ENCODE peak calls at places on chromosomes 6 and 20, in five cellular contexts. E is tibial nerve, J is pancreas, C is tibial artery, T is adrenal gland. N is an unnamed sample.

GRCh38 chr6:157760589-157761330 is 62.3 kb upstream of the SNX9 start:
- DNase-seq in J (no peak), E (no peak), T (no peak), C (no peak), N (peak)

GRCh38 chr6:30816791-30817739 is 67.3 kb upstream of the DDR1 start:
- DNase-seq in E (no peak), J (no peak), C (no peak), T (no peak), N (no peak)

GRCh38 chr20:61940491-61940890 is 125.2 kb downstream of the TAF4 start:
- DNase-seq in T (no peak), E (no peak), C (no peak), J (no peak), N (no peak)

GRCh38 chr6:107578642-107579332 is 88.9 kb downstream of the SOBP start:
- DNase-seq in T (no peak), E (no peak), C (no peak), J (no peak), N (no peak)

GRCh38 chr6:88839280-88839679 is 124.1 kb downstream of the RNGTT start:
- DNase-seq in J (no peak), C (no peak), E (no peak), T (no peak), N (no peak)

GRCh38 chr20:57973886-57974285 is 254.6 kb downstream of the ANKRD60 start:
- DNase-seq in C (no peak), J (no peak), T (no peak), E (no peak), N (no peak)

GRCh38 chr6:157557541-157557940 is 176.6 kb downstream of the ZDHHC14 start:
- DNase-seq in T (no peak), C (no peak), J (no peak), E (no peak), N (no peak)

GRCh38 chr6:71513036-71513435 is 224.4 kb downstream of the OGFRL1 start:
- DNase-seq in T (no peak), E (no peak), J (no peak), C (no peak), N (no peak)

GRCh38 chr6:5398530-5398929 is 137.2 kb downstream of the FARS2 start:
- DNase-seq in J (no peak), T (no peak), E (no peak), C (no peak), N (no peak)

GRCh38 chr20:46544576-46544975 is 5.9 kb downstream of the OCSTAMP start:
- DNase-seq in E (no peak), C (no peak), J (no peak), T (no peak), N (no peak)

GRCh38 chr6:89351632-89352328 is 742 bp downstream of the UBE2J1 start:
- DNase-seq in T (no peak), J (no peak), C (no peak), E (no peak), N (no peak)

GRCh38 chr6:14396826-14397517 is 279.4 kb downstream of the CD83 start:
- DNase-seq in J (no peak), C (no peak), T (no peak), E (no peak), N (no peak)

GRCh38 chr20:39785252-39785917 is 823.2 kb downstream of the DHX35 start:
- DNase-seq in J (no peak), E (no peak), C (no peak), T (peak), N (no peak)

GRCh38 chr6:105894556-105894955 is 191.6 kb upstream of the PRDM1 start:
- DNase-seq in C (no peak), E (no peak), J (no peak), T (no peak), N (no peak)

GRCh38 chr6:105898286-105898685 is 187.8 kb upstream of the PRDM1 start:
- DNase-seq in J (no peak), C (no peak), T (no peak), E (no peak), N (no peak)

GRCh38 chr6:105897131-105897530 is 189.0 kb upstream of the PRDM1 start:
- DNase-seq in T (no peak), E (no peak), C (no peak), J (no peak), N (no peak)

GRCh38 chr6:105896821-105897095 is 189.4 kb upstream of the PRDM1 start:
- DNase-seq in J (no peak), T (no peak), C (no peak), E (no peak), N (no peak)

DNA sequence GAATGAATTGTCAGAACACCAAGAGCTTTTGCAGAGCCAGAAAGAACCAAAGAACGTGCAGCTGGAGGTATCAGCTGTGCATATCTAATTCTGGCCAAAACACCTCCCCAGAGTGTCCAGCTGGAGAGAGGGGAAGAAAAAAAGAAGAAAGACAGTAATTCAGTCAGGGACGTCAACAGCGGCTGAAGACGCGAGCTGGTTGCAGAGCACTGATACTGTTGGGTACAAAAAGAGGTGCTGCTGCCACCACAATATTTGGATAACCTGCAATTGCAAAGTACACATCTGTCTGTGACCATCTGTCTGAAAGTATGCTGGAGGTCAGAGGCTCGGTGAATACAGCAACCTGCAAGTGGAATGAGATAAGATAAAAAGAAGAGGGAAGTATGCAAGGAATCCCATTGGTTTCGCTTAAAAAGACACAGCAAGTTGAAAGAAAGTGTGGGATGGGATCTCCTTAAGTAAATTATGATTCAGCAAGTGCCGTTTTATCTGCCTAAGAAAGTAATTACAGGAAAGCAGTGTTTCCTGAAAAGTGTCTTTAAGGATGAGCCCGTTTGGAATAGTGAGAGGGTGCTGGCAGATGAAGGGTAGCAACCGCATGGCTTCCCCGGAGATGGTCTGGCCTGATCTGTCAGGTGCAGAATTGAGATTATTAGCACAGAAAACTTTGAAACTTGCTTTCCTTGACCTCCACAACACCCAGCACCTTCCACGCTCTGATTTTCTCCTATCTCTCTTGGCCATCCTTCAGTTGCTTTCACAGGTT is 189.9 kb upstream of the PRDM1 start:
- DNase-seq in C (no peak), E (peak), J (no peak), T (no peak), N (no peak)
- H3K27ac ChIP-seq in C (no peak), E (no peak), J (no peak), T (no peak), N (no peak)

DNA sequence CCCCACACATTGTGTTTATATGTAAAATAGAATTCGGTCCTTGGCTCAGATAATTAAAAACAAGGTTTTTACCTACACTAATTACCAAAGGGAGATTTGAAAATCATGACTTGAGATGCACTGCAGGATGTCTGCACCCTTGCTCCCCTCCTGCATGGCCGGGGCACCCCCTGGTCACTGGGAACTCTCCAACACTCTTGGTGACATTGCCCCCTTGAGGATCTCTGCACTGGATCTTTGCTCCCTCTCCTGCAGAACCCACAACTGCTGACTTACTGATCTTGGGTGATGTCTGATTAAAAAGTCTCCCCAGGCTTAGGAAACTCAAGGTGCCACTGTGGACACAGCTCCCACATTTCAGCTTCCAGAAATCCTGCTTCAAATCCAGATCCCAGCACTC is 17.1 kb upstream of the CSNK2A1 start:
- DNase-seq in J (no peak), T (no peak), C (no peak), E (no peak), N (no peak)
- TF ChIP-seq CTCF in J (no peak), T (no peak), C (no peak), E (no peak), N (no peak)

GRCh38 chr20:9831032-9831431 is 7.8 kb downstream of the PAK5 start:
- DNase-seq in J (no peak), E (no peak), C (no peak), T (no peak), N (no peak)

GRCh38 chr20:9835302-9835701 is 3.6 kb downstream of the PAK5 start:
- DNase-seq in E (no peak), C (no peak), T (no peak), J (no peak), N (no peak)

GRCh38 chr20:9829835-9830234 is 9.0 kb downstream of the PAK5 start:
- DNase-seq in C (no peak), E (no peak), T (no peak), J (no peak), N (no peak)
- H3K27ac ChIP-seq in C (no peak), E (no peak), T (no peak), J (no peak), N (no peak)

GRCh38 chr20:11582073-11582472 is 335.6 kb upstream of the BTBD3 start:
- DNase-seq in J (no peak), E (no peak), C (no peak), T (no peak), N (no peak)

GRCh38 chr20:11588875-11589274 is 328.8 kb upstream of the BTBD3 start:
- DNase-seq in C (no peak), J (no peak), E (no peak), T (no peak), N (no peak)

GRCh38 chr20:11581271-11581670 is 336.4 kb upstream of the BTBD3 start:
- DNase-seq in C (no peak), T (no peak), E (no peak), J (no peak), N (no peak)

GRCh38 chr20:11585752-11586352 is 331.8 kb upstream of the BTBD3 start:
- DNase-seq in E (no peak), T (no peak), C (no peak), J (no peak), N (no peak)
- TF ChIP-seq CTCF in E (no peak), T (peak), C (no peak), J (peak), N (no peak)

GRCh38 chr6:163432300-163432699 is 17.8 kb downstream of the QKI start:
- DNase-seq in J (no peak), T (no peak), E (no peak), C (no peak), N (no peak)
- H3K27ac ChIP-seq in J (no peak), T (no peak), E (no peak), C (no peak), N (no peak)